ENCODE peak calls at places on chromosomes 12 and 14, in five cellular contexts. K, V, U, H and G are unnamed samples.

GRCh38 chr12:42196728-42197603 is 41.1 kb downstream of the YAF2 start:
- DNase-seq in U (no peak), V (no peak), K (no peak), H (no peak), G (no peak)

GRCh38 chr12:70430400-70430799 is 64.3 kb downstream of the KCNMB4 start:
- DNase-seq in U (no peak), H (no peak), V (no peak), K (no peak), G (no peak)

GRCh38 chr12:63857771-63858670 is 13.5 kb downstream of the SRGAP1 start:
- DNase-seq in U (no peak), H (no peak), V (no peak), K (no peak), G (no peak)

GRCh38 chr12:52316701-52317100 is 4.5 kb downstream of the KRT83 start:
- DNase-seq in H (no peak), V (no peak), K (no peak), U (no peak), G (no peak)

GRCh38 chr12:15599266-15600037 is 189.7 kb downstream of the EPS8 start:
- DNase-seq in V (peak), H (no peak), K (no peak), U (no peak), G (no peak)

GRCh38 chr12:67884596-67884995 is 104.7 kb upstream of the IFNG-AS1 start:
- DNase-seq in K (no peak), H (no peak), U (no peak), V (no peak), G (no peak)

GRCh38 chr12:70154087-70154486 is 89.1 kb upstream of the CNOT2 start:
- DNase-seq in K (no peak), V (no peak), U (no peak), H (no peak), G (peak)

GRCh38 chr14:68219407-68219806 is 399.8 kb downstream of the RAD51B start:
- DNase-seq in U (no peak), H (no peak), V (no peak), K (no peak), G (no peak)

GRCh38 chr12:93851245-93851665 is 174.1 kb downstream of the CRADD start:
- DNase-seq in V (no peak), H (no peak), U (no peak), K (no peak), G (no peak)

GRCh38 chr12:30914986-30915591 is 11.5 kb upstream of the TSPAN11 start:
- DNase-seq in K (no peak), V (no peak), H (no peak), U (no peak), G (no peak)

GRCh38 chr14:96576359-96576758 is 74.2 kb downstream of the PAPOLA start:
- DNase-seq in U (no peak), H (no peak), V (no peak), K (no peak), G (no peak)

GRCh38 chr12:107925125-107925524 is 150.6 kb downstream of the ASCL4 start:
- DNase-seq in H (no peak), V (no peak), K (no peak), U (no peak), G (no peak)

GRCh38 chr12:70645494-70646317 is 8.5 kb upstream of the PTPRB start:
- DNase-seq in U (no peak), K (peak), V (peak), H (no peak), G (peak)

GRCh38 chr12:49538740-49539403 is at the start of gene KCNH3:
- DNase-seq in U (peak), V (peak), K (peak), H (peak), G (no peak)

GRCh38 chr12:97075583-97076268 is 168.7 kb downstream of the NEDD1 start:
- DNase-seq in K (no peak), V (no peak), H (no peak), U (no peak), G (peak)

GRCh38 chr12:45234134-45234865 is 18.4 kb downstream of the ANO6 start:
- DNase-seq in K (no peak), U (no peak), V (peak), H (no peak), G (peak)

GRCh38 chr14:58635041-58635440 is 2.7 kb upstream of the DACT1 start:
- DNase-seq in U (no peak), H (no peak), K (no peak), V (no peak), G (no peak)

GRCh38 chr12:50057000-50057841 is at the start of gene ASIC1:
- DNase-seq in H (peak), K (peak), U (peak), V (peak), G (no peak)

GRCh38 chr12:104064842-104065441 is 611 bp downstream of the HCFC2 start:
- DNase-seq in U (no peak), V (peak), H (no peak), K (no peak), G (no peak)

GRCh38 chr14:99225804-99226203 is 46.2 kb downstream of the BCL11B start:
- DNase-seq in U (no peak), K (no peak), V (no peak), H (no peak), G (no peak)

GRCh38 chr14:100199240-100199860 is 39.6 kb upstream of the YY1 start:
- DNase-seq in K (no peak), U (no peak), H (no peak), V (no peak), G (no peak)

GRCh38 chr12:31117203-31118011 is 43.7 kb downstream of the DDX11 start:
- DNase-seq in K (peak), U (no peak), V (peak), H (peak), G (no peak)

GRCh38 chr14:105065280-105066228 is at the start of gene GPR132:
- DNase-seq in V (peak), K (peak), H (no peak), U (peak), G (no peak)

GRCh38 chr12:27870939-27871338 is 90.9 kb upstream of the MANSC4 start:
- DNase-seq in V (no peak), U (no peak), H (no peak), K (no peak), G (no peak)

GRCh38 chr12:62123721-62124203 is 136.4 kb upstream of the USP15 start:
- DNase-seq in U (peak), V (peak), K (no peak), H (peak), G (no peak)

GRCh38 chr12:67794151-67794550 is 145.6 kb downstream of the DYRK2 start:
- DNase-seq in V (no peak), H (no peak), U (no peak), K (no peak), G (no peak)

GRCh38 chr14:96090441-96091148 is 51.4 kb downstream of the C14orf132 start:
- DNase-seq in V (no peak), K (peak), U (peak), H (no peak), G (no peak)

GRCh38 chr14:89787525-89787924 is 167.0 kb downstream of the EFCAB11 start:
- DNase-seq in V (peak), H (peak), K (no peak), U (no peak), G (no peak)

GRCh38 chr12:75977590-75977951 is 54.0 kb downstream of the PHLDA1 start:
- DNase-seq in H (no peak), U (no peak), V (no peak), K (no peak), G (no peak)

GRCh38 chr12:6345319-6346071 is 3.6 kb upstream of the TNFRSF1A start:
- DNase-seq in K (peak), V (peak), H (no peak), U (no peak), G (peak)

GRCh38 chr12:6343518-6343917 is 1.6 kb upstream of the TNFRSF1A start:
- DNase-seq in H (no peak), U (no peak), V (no peak), K (no peak), G (no peak)

GRCh38 chr12:6346942-6347341 is 5.1 kb upstream of the TNFRSF1A start:
- DNase-seq in H (no peak), U (no peak), K (no peak), V (no peak), G (no peak)

GRCh38 chr12:6347367-6348338 is 5.8 kb upstream of the TNFRSF1A start:
- DNase-seq in K (peak), H (no peak), U (no peak), V (no peak), G (no peak)

GRCh38 chr12:6346235-6346832 is 4.5 kb upstream of the TNFRSF1A start:
- DNase-seq in V (no peak), H (no peak), U (no peak), K (no peak), G (no peak)
- H3K27ac ChIP-seq in V (peak), H (no peak), U (no peak), K (peak), G (no peak)

GRCh38 chr14:93980464-93981201 is 4.3 kb upstream of the ASB2 start:
- DNase-seq in V (no peak), K (peak), U (no peak), H (no peak), G (no peak)
- H3K27ac ChIP-seq in V (no peak), K (peak), U (no peak), H (no peak), G (no peak)

DNA sequence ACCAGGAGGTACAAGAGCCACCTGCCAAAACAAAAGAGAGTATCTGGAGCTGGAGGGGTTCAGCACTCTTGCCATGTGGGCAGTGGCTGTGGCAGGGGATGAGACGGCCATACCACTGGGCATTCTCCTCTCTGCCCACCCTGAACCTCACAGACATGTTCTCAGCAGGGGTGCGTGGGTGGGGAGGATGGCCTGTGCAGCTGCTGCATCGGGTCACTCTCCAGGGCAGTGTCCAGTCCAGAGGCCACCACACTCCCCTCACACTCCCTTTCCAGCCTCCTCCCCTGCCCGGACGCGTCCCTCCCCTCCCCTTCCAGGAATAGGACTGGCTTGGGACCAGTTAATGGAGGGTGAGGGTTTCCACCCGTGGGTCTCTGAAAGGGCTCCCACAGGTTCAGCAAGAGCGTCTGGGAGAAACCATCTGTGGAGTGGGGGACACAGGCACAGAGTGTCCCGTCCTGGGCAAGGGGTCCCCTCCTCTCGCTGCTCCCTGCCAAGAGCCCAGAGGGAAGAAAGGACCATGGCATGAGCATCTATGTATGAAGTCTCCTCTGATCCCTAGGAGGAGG is 501 bp downstream of the C1R start:
- DNase-seq in U (no peak), V (no peak), K (peak), H (no peak), G (no peak)
- H3K27ac ChIP-seq in U (no peak), V (no peak), K (peak), H (no peak), G (no peak)

DNA sequence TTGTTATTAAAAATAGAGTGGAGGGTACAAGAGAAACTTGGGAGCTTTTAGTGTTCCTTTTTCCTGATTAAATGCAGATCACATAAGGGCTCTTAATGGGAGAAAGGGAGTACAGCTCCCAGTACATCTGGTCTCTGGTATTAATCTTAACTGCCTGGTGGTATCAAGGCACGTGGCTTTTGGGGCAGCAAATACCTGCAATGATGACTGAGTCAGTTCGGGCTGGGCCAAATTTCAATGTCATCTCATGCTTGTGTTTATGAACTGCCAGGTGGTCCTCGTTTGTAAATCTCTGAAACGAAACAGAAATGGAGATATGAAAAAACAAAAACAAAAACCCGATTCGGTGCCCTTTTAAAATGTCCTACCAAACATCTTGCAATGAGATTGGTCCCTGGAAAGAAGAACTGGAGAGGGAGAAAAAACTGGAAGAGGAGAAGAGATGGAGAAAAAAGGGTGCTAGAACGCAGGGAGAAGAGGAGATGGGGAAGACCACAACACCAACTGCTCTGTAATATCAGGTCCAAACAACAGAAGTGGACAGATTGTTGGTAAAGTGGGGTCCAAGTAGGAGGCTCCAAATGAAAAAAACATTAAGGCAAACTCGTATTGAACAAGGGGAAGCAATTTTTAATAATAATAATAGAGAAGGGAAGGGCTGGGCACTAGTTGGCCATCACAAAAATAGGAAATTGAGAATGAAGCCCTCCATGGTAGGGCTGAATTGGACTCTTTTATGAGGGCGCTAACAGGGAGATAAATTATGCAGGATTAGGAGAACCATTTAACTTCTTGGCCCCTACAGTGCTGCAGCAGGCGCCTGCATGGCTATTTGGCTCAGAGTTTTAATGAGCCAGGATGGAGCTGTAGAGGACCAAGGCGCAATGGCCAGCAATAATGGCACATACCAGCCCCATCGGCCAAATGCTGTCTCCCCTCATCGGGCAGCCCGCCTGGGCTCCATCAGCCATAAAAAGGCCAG is 45.4 kb upstream of the NPFF start:
- DNase-seq in H (no peak), V (no peak), K (no peak), U (no peak), G (no peak)
- H3K27ac ChIP-seq in H (no peak), V (no peak), K (no peak), U (peak), G (no peak)

GRCh38 chr12:24947541-24948451 is 1.1 kb downstream of the BCAT1 start:
- DNase-seq in H (no peak), V (no peak), K (no peak), U (no peak), G (no peak)

GRCh38 chr12:24945039-24945438 is 3.9 kb downstream of the BCAT1 start:
- DNase-seq in V (no peak), H (no peak), U (no peak), K (no peak), G (no peak)

GRCh38 chr12:24945822-24946221 is 3.1 kb downstream of the BCAT1 start:
- DNase-seq in K (no peak), U (no peak), V (no peak), H (no peak), G (no peak)

GRCh38 chr12:24943947-24944597 is 4.8 kb downstream of the BCAT1 start:
- DNase-seq in H (no peak), K (no peak), U (no peak), V (no peak), G (no peak)

GRCh38 chr12:24944598-24944975 is 4.3 kb downstream of the BCAT1 start:
- DNase-seq in V (no peak), K (no peak), H (no peak), U (no peak), G (no peak)
- H3K27ac ChIP-seq in V (no peak), K (no peak), H (no peak), U (no peak), G (no peak)

GRCh38 chr14:101986953-101987352 is 22.6 kb downstream of the DYNC1H1 start:
- DNase-seq in K (no peak), U (no peak), H (no peak), V (no peak), G (no peak)

GRCh38 chr14:101997429-101998336 is 33.3 kb downstream of the DYNC1H1 start:
- DNase-seq in U (no peak), V (no peak), K (no peak), H (no peak), G (no peak)

GRCh38 chr14:101991336-101991735 is 27.0 kb downstream of the DYNC1H1 start:
- DNase-seq in K (no peak), H (no peak), V (no peak), U (no peak), G (no peak)

GRCh38 chr14:101988377-101988776 is 24.0 kb downstream of the DYNC1H1 start:
- DNase-seq in V (no peak), K (no peak), U (no peak), H (no peak), G (no peak)

DNA sequence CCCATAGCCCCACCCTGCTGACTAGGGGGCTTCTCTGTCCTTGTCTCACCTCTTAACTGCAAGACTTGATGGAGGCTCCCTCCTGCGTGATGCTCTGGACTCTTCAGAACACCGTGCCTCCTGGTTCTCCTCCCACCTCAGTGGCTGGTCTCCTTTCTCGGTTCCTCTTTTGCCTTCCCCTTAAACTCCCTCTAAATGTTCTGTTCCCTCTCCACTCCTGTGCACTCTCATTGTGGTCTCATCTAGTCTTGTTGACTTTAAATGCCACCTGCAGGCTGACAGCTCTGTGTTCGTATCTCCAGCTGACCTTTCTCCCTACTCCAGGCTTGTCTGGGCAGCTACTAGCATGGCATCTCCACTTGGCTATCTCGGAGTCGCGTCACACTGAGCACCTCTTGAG is 28.3 kb downstream of the DYNC1H1 start:
- DNase-seq in H (no peak), U (no peak), V (no peak), K (no peak), G (no peak)
- H3K27ac ChIP-seq in H (no peak), U (no peak), V (no peak), K (no peak), G (no peak)

DNA sequence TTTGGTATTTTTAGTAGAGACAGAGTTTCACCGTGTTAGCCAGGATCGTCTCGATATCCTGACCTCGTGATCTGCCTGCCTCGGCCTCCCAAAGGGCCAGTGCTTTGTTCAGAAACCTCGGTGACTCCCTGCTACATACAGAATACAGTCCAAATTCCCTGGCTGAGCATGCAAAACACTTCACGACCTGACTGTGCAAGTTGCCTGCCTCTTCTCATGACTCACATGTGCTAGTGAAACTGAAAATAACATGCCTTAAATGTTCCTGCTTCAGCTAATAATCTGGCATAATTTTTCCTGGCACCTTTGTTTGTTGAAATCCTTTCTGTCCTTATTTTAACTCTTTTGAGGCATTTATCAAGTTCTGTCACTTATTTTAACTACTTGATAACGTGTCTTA is 8.2 kb downstream of the DMAC2L start:
- DNase-seq in U (no peak), H (no peak), V (no peak), K (no peak), G (peak)
- H3K27ac ChIP-seq in U (no peak), H (no peak), V (peak), K (peak), G (peak)

DNA sequence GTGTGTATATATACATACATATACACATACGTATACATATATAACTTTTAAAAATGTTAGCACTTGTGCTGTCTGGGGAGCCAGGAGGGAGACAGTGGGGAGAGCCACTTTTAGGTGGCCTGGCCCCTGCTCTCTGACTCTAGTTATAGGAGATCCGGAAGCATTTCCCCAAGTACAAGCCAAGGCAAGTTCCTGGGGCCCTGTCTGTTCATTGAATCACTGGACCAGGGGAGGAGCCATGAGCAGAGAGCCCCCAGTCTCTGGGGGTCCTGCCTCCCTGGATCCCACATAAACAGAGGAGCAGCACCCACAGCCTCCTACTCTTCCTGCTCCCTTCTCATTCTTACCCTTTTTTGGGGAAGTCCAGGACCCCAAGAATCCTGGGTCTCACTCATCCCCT is 45.4 kb upstream of the TMED10 start:
- DNase-seq in K (no peak), V (no peak), H (no peak), U (no peak), G (no peak)
- H3K27ac ChIP-seq in K (no peak), V (no peak), H (no peak), U (no peak), G (peak)